ENCODE peak calls at places on chromosomes 16 and 17, in six cellular contexts. A is A549, Q is endothelial cell of umbilical vein, S is K562, X is HepG2, L is NB4. O is an unnamed sample.

GRCh38 chr16:21277045-21277926 is 804 bp downstream of the CRYM start:
- DNase-seq in A (no peak), Q (no peak), S (no peak), X (no peak), L (no peak), O (no peak)

GRCh38 chr17:68600881-68601564 is at the start of gene FAM20A:
- DNase-seq in A (peak; percentile 45), Q (no peak), S (no peak), X (no peak), L (no peak), O (no peak)

GRCh38 chr16:10552998-10553491 is 27.4 kb downstream of the EMP2 start:
- DNase-seq in A (peak; percentile 60), Q (peak; percentile 13), S (peak; percentile 93), X (no peak), L (peak; percentile 48), O (peak; percentile 49)

GRCh38 chr16:73058616-73059409 is 10.9 kb upstream of the ZFHX3 start:
- DNase-seq in A (no peak), Q (peak; percentile 61), S (peak; percentile 24), X (no peak), L (peak; percentile 63), O (no peak)

GRCh38 chr16:12245923-12246290 is 269.4 kb downstream of the SNX29 start:
- DNase-seq in A (no peak), Q (no peak), S (no peak), X (no peak), L (no peak), O (no peak)

GRCh38 chr16:67241008-67241900 is 6.0 kb downstream of the FHOD1 start:
- DNase-seq in A (peak; percentile 76), Q (peak; percentile 36), S (peak; percentile 70), X (peak; percentile 32), L (no peak), O (no peak)

GRCh38 chr17:20189322-20189721 is 180.2 kb downstream of the SPECC1 start:
- DNase-seq in A (no peak), Q (no peak), S (no peak), X (no peak), L (no peak), O (no peak)

GRCh38 chr17:71110326-71110725 is 941.0 kb downstream of the KCNJ2 start:
- DNase-seq in A (no peak), Q (no peak), S (no peak), X (no peak), L (no peak), O (no peak)

GRCh38 chr17:81189670-81190530 is 23.9 kb upstream of the AATK start:
- DNase-seq in A (peak; percentile 52), Q (no peak), S (no peak), X (peak; percentile 29), L (no peak), O (no peak)

GRCh38 chr17:10069301-10069700 is 129.1 kb downstream of the GAS7 start:
- DNase-seq in A (no peak), Q (no peak), S (no peak), X (no peak), L (no peak), O (no peak)

GRCh38 chr17:41624208-41625101 is at the start of gene KRT17:
- DNase-seq in A (no peak), Q (no peak), S (peak; percentile 58), X (no peak), L (peak; percentile 46), O (no peak)

GRCh38 chr16:19911747-19912146 is 27.1 kb upstream of the GPRC5B start:
- DNase-seq in A (no peak), Q (no peak), S (no peak), X (no peak), L (no peak), O (no peak)

GRCh38 chr16:4882633-4883285 is 35.5 kb downstream of the UBN1 start:
- DNase-seq in A (no peak), Q (no peak), S (no peak), X (no peak), L (no peak), O (no peak)

GRCh38 chr17:80771612-80772005 is 220.0 kb upstream of the CHMP6 start:
- DNase-seq in A (no peak), Q (no peak), S (no peak), X (no peak), L (no peak), O (no peak)

GRCh38 chr16:87707097-87707496 is 58.7 kb downstream of the KLHDC4 start:
- DNase-seq in A (no peak), Q (no peak), S (no peak), X (no peak), L (no peak), O (no peak)

GRCh38 chr17:50562266-50563094 is 2.0 kb downstream of the CACNA1G start:
- DNase-seq in A (no peak), Q (no peak), S (no peak), X (no peak), L (no peak), O (no peak)

GRCh38 chr17:68176770-68177169 is 71.1 kb upstream of the AMZ2 start:
- DNase-seq in A (no peak), Q (no peak), S (no peak), X (no peak), L (no peak), O (no peak)

GRCh38 chr16:83441523-83441922 is 366.3 kb upstream of the HSBP1 start:
- DNase-seq in A (no peak), Q (peak; percentile 22), S (no peak), X (no peak), L (no peak), O (no peak)

GRCh38 chr16:23893976-23894375 is 58.2 kb downstream of the PRKCB start:
- DNase-seq in A (no peak), Q (no peak), S (no peak), X (no peak), L (no peak), O (no peak)

GRCh38 chr16:80804061-80804450 is 342 bp downstream of the CDYL2 start:
- DNase-seq in A (no peak), Q (peak; percentile 51), S (peak; percentile 11), X (peak; percentile 6), L (peak; percentile 34), O (no peak)

GRCh38 chr16:28208824-28209223 is 2.9 kb downstream of the XPO6 start:
- DNase-seq in A (no peak), Q (peak; percentile 51), S (no peak), X (no peak), L (no peak), O (no peak)

GRCh38 chr16:14252860-14253259 is 181.7 kb downstream of the MRTFB start:
- DNase-seq in A (no peak), Q (no peak), S (no peak), X (no peak), L (no peak), O (no peak)

GRCh38 chr17:76713765-76714164 is 3.0 kb upstream of the MXRA7 start:
- DNase-seq in A (no peak), Q (no peak), S (no peak), X (no peak), L (no peak), O (no peak)
- TF ChIP-seq MYC in A (no peak), Q (no peak), S (no peak), X (no peak), L (no peak), O (no peak)

GRCh38 chr16:75244225-75244792 is 7.1 kb downstream of the BCAR1 start:
- DNase-seq in A (no peak), Q (peak; percentile 62), S (no peak), X (no peak), L (peak; percentile 76), O (no peak)

GRCh38 chr16:75247249-75247648 is 4.2 kb downstream of the BCAR1 start:
- DNase-seq in A (no peak), Q (no peak), S (no peak), X (no peak), L (no peak), O (no peak)

GRCh38 chr16:75246504-75247205 is 4.8 kb downstream of the BCAR1 start:
- DNase-seq in A (no peak), Q (no peak), S (no peak), X (no peak), L (no peak), O (no peak)

GRCh38 chr16:75243667-75244224 is 7.7 kb downstream of the BCAR1 start:
- DNase-seq in A (no peak), Q (no peak), S (no peak), X (no peak), L (no peak), O (no peak)

DNA sequence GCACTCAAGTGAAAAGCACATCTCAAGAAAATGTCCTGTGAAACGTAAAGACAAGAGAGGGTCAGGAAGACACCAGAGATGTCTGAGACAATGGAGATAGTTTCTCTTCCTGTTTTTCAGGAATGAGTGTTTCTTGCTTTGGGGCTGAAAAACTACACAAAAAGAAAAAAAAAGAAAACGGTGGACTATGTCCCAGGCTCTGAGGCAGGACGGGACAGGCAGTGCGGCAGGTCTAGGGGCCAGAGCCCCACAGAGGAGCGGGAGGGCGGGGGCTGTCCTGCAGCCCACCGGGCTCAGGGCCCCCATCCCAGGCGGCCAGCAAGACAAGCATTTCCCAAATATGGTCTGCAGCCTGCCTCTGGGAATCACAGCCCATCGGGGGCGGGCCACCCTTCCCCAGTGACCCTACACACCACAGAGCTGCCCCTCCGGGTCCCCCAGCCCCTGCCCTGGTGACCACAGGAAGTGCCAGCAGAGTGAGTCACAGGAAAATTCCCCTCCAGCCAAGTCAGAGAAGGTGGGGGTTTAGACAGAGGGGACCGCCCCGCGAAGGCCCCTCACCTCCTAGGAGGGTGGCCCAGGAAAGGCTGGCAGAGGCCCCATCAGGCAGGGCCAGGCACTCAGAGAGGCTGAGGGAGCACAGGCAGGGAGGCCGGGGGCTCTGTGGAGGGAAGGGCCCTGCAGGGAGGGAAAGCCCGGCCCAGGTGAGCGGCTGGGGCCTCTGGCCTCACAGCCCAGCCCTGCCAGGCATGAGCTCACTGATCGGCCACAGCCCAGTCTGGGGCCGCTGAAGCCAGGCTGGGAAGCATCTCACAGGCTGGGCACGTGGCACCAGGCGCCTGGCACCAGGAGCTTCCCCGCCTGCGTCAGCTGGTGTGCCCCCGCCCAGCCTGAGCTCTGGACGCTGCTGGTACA is 6.3 kb downstream of the BCAR1 start:
- DNase-seq in A (peak; percentile 67), Q (peak; percentile 94), S (no peak), X (peak; percentile 99), L (peak; percentile 61), O (no peak)
- TF ChIP-seq MYC in A (peak; percentile 92), Q (peak; percentile 43), S (no peak), X (peak; percentile 90), L (no peak), O (no peak)

DNA sequence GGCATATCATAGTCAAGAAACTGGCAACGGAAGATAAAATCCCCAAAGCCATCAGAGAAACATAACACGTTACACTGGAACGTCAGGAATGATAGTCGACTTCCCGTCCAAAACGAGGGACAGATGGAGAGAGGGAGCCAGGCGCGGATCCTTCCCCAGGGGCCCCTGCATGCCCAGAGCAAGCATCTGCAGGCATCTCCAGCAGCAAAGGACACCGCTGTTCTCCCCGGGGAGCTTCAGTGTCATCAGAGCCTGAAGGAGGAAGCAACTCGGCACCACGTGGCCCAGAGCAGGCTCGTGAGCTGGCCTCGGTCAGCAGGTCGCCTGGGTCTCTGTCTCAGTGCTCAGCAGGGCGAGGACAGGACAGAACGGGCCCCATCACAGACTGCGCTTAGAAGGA is 50.1 kb downstream of the LMF1 start:
- DNase-seq in A (no peak), Q (no peak), S (no peak), X (no peak), L (peak; percentile 4), O (no peak)
- TF ChIP-seq MYC in A (no peak), Q (no peak), S (no peak), X (no peak), L (peak; percentile 70), O (no peak)

DNA sequence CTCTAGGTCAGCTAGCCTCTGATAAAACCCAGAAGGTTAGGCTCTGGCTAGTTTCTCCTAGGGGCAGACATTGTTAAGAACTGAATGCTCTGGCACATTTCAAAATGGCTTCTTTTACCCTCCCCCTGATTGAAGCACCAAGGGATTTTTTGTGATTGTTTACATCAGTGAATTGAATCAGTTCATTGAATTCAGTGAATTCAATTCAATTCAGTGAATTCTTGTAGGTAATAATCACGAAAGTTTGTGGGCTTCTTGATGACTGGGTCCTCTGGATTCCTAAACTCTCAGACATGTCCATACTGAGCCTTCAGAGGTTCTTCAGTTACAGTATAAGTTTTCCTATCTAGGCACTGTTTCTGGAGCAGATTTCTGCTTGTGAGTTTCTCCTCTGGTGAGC is 135.2 kb upstream of the ELAC2 start:
- DNase-seq in A (no peak), Q (no peak), S (no peak), X (no peak), L (no peak), O (no peak)
- TF ChIP-seq MYC in A (no peak), Q (no peak), S (no peak), X (no peak), L (no peak), O (no peak)

O was measured in GM12878.